ENCODE peak calls at places on chromosomes 7 and 10, in ten cellular contexts. S, H, M, X, E, V, B, T, I and A are unnamed samples.

GRCh38 chr10:101938316-101939272 is 95.0 kb upstream of the KCNIP2 start:
- DNase-seq in S (peak; percentile 92), H (no peak), M (no peak), X (no peak), E (no peak), V (peak; percentile 97), B (peak; percentile 89), T (peak; percentile 85), I (peak; percentile 92), A (no peak)

GRCh38 chr7:102044984-102045673 is 227.7 kb downstream of the CUX1 start:
- DNase-seq in S (peak; percentile 84), H (peak; percentile 70), M (no peak), X (no peak), E (no peak), V (peak; percentile 89), B (peak; percentile 80), T (peak; percentile 62), I (peak; percentile 89), A (peak; percentile 93)

GRCh38 chr7:92025260-92025659 is 84.6 kb downstream of the AKAP9 start:
- DNase-seq in S (peak; percentile 64), H (no peak), M (no peak), X (no peak), E (no peak), V (peak; percentile 90), B (peak; percentile 84), T (peak; percentile 46), I (peak; percentile 84), A (no peak)

GRCh38 chr10:12656518-12657142 is 307.3 kb downstream of the CAMK1D start:
- DNase-seq in S (peak; percentile 88), H (no peak), M (peak; percentile 67), X (no peak), E (no peak), V (peak; percentile 66), B (peak; percentile 32), T (peak; percentile 51), I (peak; percentile 40), A (peak; percentile 75)

GRCh38 chr7:98553666-98554065 is 63.4 kb upstream of the NPTX2 start:
- DNase-seq in S (no peak), H (no peak), M (no peak), X (no peak), E (no peak), V (no peak), B (no peak), T (no peak), I (no peak), A (no peak)

GRCh38 chr7:21355406-21355874 is 72.4 kb upstream of the SP4 start:
- DNase-seq in S (no peak), H (no peak), M (peak; percentile 95), X (no peak), E (no peak), V (no peak), B (no peak), T (no peak), I (no peak), A (no peak)

GRCh38 chr7:149875396-149875795 is 1.6 kb downstream of the ATP6V0E2 start:
- DNase-seq in S (no peak), H (no peak), M (no peak), X (no peak), E (no peak), V (no peak), B (no peak), T (no peak), I (no peak), A (no peak)

GRCh38 chr10:18583575-18584270 is 67.7 kb downstream of the NSUN6 start:
- DNase-seq in S (peak; percentile 61), H (no peak), M (no peak), X (no peak), E (no peak), V (no peak), B (no peak), T (no peak), I (no peak), A (peak; percentile 19)

GRCh38 chr7:99324966-99325596 is 617 bp upstream of the ARPC1A start:
- DNase-seq in S (no peak), H (no peak), M (no peak), X (no peak), E (no peak), V (no peak), B (no peak), T (no peak), I (no peak), A (peak; percentile 17)

GRCh38 chr10:124181656-124182055 is 88.3 kb upstream of the CHST15 start:
- DNase-seq in S (no peak), H (no peak), M (no peak), X (no peak), E (no peak), V (no peak), B (no peak), T (no peak), I (no peak), A (no peak)

GRCh38 chr10:86936661-86937501 is 20.5 kb downstream of the MMRN2 start:
- DNase-seq in S (peak; percentile 63), H (no peak), M (no peak), X (no peak), E (no peak), V (peak; percentile 55), B (peak; percentile 64), T (peak; percentile 25), I (peak; percentile 59), A (no peak)

GRCh38 chr7:67267914-67268313 is 271.3 kb downstream of the TYW1 start:
- DNase-seq in S (peak; percentile 14), H (no peak), M (no peak), X (no peak), E (no peak), V (no peak), B (no peak), T (peak; percentile 49), I (no peak), A (no peak)

GRCh38 chr10:4450981-4451501 is 375.0 kb upstream of the AKR1E2 start:
- DNase-seq in S (peak; percentile 83), H (no peak), M (no peak), X (no peak), E (no peak), V (peak; percentile 85), B (peak; percentile 58), T (no peak), I (peak; percentile 79), A (peak; percentile 41)

GRCh38 chr10:9342865-9343450 is 1288.5 kb downstream of the GATA3 start:
- DNase-seq in S (peak; percentile 68), H (no peak), M (peak; percentile 46), X (no peak), E (no peak), V (peak; percentile 37), B (peak; percentile 1), T (peak; percentile 46), I (peak; percentile 28), A (peak; percentile 48)

GRCh38 chr7:98628916-98629525 is 11.9 kb downstream of the NPTX2 start:
- DNase-seq in S (no peak), H (no peak), M (no peak), X (no peak), E (no peak), V (no peak), B (peak; percentile 24), T (peak; percentile 58), I (no peak), A (no peak)

GRCh38 chr10:69567920-69568319 is 5.3 kb downstream of the NEUROG3 start:
- DNase-seq in S (peak; percentile 77), H (peak; percentile 63), M (peak; percentile 23), X (no peak), E (no peak), V (peak; percentile 45), B (peak; percentile 29), T (peak; percentile 22), I (peak; percentile 37), A (peak; percentile 58)

GRCh38 chr7:77923419-77923818 is 124.8 kb downstream of the PHTF2 start:
- DNase-seq in S (no peak), H (no peak), M (no peak), X (no peak), E (no peak), V (peak; percentile 4), B (peak; percentile 15), T (no peak), I (no peak), A (no peak)

GRCh38 chr7:155009570-155010157 is 6.7 kb upstream of the PAXIP1 start:
- DNase-seq in S (peak; percentile 24), H (no peak), M (peak; percentile 47), X (no peak), E (no peak), V (no peak), B (peak; percentile 20), T (no peak), I (no peak), A (peak; percentile 25)

GRCh38 chr10:113096111-113097045 is 146.3 kb downstream of the TCF7L2 start:
- DNase-seq in S (no peak), H (no peak), M (no peak), X (no peak), E (no peak), V (no peak), B (no peak), T (no peak), I (no peak), A (no peak)

GRCh38 chr10:124837687-124838086 is 36.1 kb downstream of the ABRAXAS2 start:
- DNase-seq in S (no peak), H (no peak), M (no peak), X (no peak), E (no peak), V (no peak), B (no peak), T (no peak), I (no peak), A (no peak)

GRCh38 chr10:14271621-14272020 is 59.1 kb downstream of the FRMD4A start:
- DNase-seq in S (peak; percentile 10), H (no peak), M (no peak), X (no peak), E (no peak), V (peak; percentile 57), B (no peak), T (no peak), I (peak; percentile 34), A (no peak)